ENCODE peak calls at places on chromosomes 16 and 17, in nine cellular contexts. C is pulmonary artery endothelial cell; W is NCI-H146; V is stimulated activated naive CD4-positive, alpha-beta T cell; E is adrenal gland; A is CD8-positive, alpha-beta memory T cell; D is activated naive CD4-positive, alpha-beta T cell treated with anti-CD3 and anti-CD28 coated beads for 36 hours; Z is pancreas; Y is K562. F is an unnamed sample.

GRCh38 chr17:55341432-55341831 is 76.7 kb downstream of the HLF start:
- DNase-seq in Y (no peak), V (no peak), Z (no peak), W (no peak), E (no peak), D (no peak), A (no peak), C (no peak), F (no peak)

GRCh38 chr16:89117975-89118289 is 24.3 kb downstream of the ACSF3 start:
- DNase-seq in Z (no peak), D (no peak), C (no peak), V (no peak), E (no peak), A (no peak), Y (no peak), W (no peak), F (no peak)

GRCh38 chr17:61927211-61928100 is at the start of gene INTS2:
- DNase-seq in Y (peak; percentile 94), C (peak; percentile 87), A (peak; percentile 94), V (peak; percentile 94), E (peak; percentile 96), D (peak; percentile 97), Z (peak; percentile 96), W (peak; percentile 91), F (peak; percentile 96)

GRCh38 chr17:56665864-56666263 is 72.4 kb downstream of the NOG start:
- DNase-seq in Y (no peak), E (no peak), C (no peak), D (no peak), W (no peak), A (no peak), V (no peak), Z (no peak), F (no peak)

GRCh38 chr16:27781195-27781524 is 231.2 kb downstream of the KATNIP start:
- DNase-seq in W (no peak), C (no peak), Z (no peak), A (no peak), V (no peak), D (no peak), Y (no peak), E (no peak), F (no peak)

GRCh38 chr16:4535627-4536108 is 2.9 kb downstream of the CDIP1 start:
- DNase-seq in A (no peak), V (no peak), Z (no peak), C (no peak), D (peak; percentile 34), E (no peak), Y (no peak), W (no peak), F (no peak)

GRCh38 chr17:44872131-44872768 is 24.6 kb downstream of the HIGD1B start:
- DNase-seq in V (no peak), D (no peak), W (peak; percentile 94), C (peak; percentile 17), Y (no peak), A (no peak), Z (no peak), E (peak; percentile 55), F (no peak)

GRCh38 chr16:27642753-27643152 is 92.8 kb downstream of the KATNIP start:
- DNase-seq in E (no peak), Y (peak; percentile 57), V (no peak), C (no peak), D (peak; percentile 30), A (no peak), W (peak; percentile 17), Z (no peak), F (no peak)

GRCh38 chr17:50640701-50641338 is 6.1 kb downstream of the ABCC3 start:
- DNase-seq in E (peak; percentile 81), V (no peak), D (no peak), Y (peak; percentile 61), C (peak; percentile 32), W (no peak), A (no peak), Z (peak; percentile 43), F (peak; percentile 36)

GRCh38 chr16:1809281-1809801 is 15.8 kb upstream of the IGFALS start:
- DNase-seq in Z (no peak), A (no peak), W (no peak), V (no peak), Y (peak; percentile 53), D (no peak), E (no peak), C (no peak), F (peak; percentile 54)

GRCh38 chr17:16479264-16479663 is 12.7 kb downstream of the LRRC75A start:
- DNase-seq in Y (no peak), V (no peak), W (no peak), Z (no peak), A (no peak), E (no peak), D (no peak), C (no peak), F (no peak)

GRCh38 chr17:76271669-76272540 is 6.8 kb downstream of the UBALD2 start:
- DNase-seq in A (peak; percentile 72), C (no peak), D (peak; percentile 97), Z (peak; percentile 79), Y (no peak), E (no peak), W (no peak), V (peak; percentile 61), F (peak; percentile 87)

F was measured in mucosa of descending colon.